ENCODE peak calls at places on chromosomes 2 and 18, in ten cellular contexts. L is upper lobe of left lung, U is right lobe of liver, F is prostate gland, W is stomach, T is ovary, Q is HCT116, I is body of pancreas, X is tibial nerve, A is heart left ventricle. S is an unnamed sample.

GRCh38 chr2:33158482-33159003 is 211.8 kb downstream of the LTBP1 start:
- DNase-seq in A (no peak), T (no peak), I (no peak), U (no peak), Q (no peak), L (no peak), X (no peak), F (no peak), W (no peak), S (no peak)

GRCh38 chr2:53715568-53715967 is 52.0 kb upstream of the CHAC2 start:
- DNase-seq in W (no peak), A (no peak), X (no peak), F (no peak), U (no peak), L (no peak), T (no peak), Q (peak; percentile 12), I (no peak), S (no peak)

GRCh38 chr2:37713258-37713700 is 41.8 kb upstream of the CDC42EP3 start:
- DNase-seq in I (no peak), A (no peak), T (no peak), U (no peak), W (no peak), Q (no peak), L (no peak), X (no peak), F (no peak), S (no peak)

GRCh38 chr2:233013027-233013461 is at the start of gene NGEF:
- DNase-seq in I (peak; percentile 90), Q (no peak), X (no peak), L (no peak), A (no peak), T (no peak), U (peak; percentile 96), W (peak; percentile 93), F (no peak), S (no peak)

GRCh38 chr2:29482341-29482740 is 367.1 kb downstream of the CLIP4 start:
- DNase-seq in T (no peak), I (no peak), U (no peak), X (no peak), F (no peak), L (no peak), W (no peak), A (no peak), Q (no peak), S (no peak)

GRCh38 chr2:200077210-200077650 is 121.8 kb downstream of the MAIP1 start:
- DNase-seq in X (no peak), L (no peak), I (peak; percentile 41), U (no peak), W (no peak), F (no peak), Q (no peak), A (no peak), T (no peak), S (no peak)

GRCh38 chr2:15352363-15352762 is 208.8 kb downstream of the NBAS start:
- DNase-seq in W (no peak), F (no peak), I (no peak), A (no peak), X (no peak), L (peak; percentile 1), Q (no peak), T (no peak), U (no peak), S (no peak)

GRCh38 chr18:52499018-52499417 is 159.0 kb downstream of the DCC start:
- DNase-seq in X (no peak), U (no peak), I (peak; percentile 5), F (no peak), L (no peak), Q (no peak), A (no peak), T (no peak), W (no peak), S (no peak)

GRCh38 chr2:61471905-61472805 is 1.3 kb upstream of the USP34 start:
- DNase-seq in Q (no peak), I (peak; percentile 37), U (peak; percentile 51), X (no peak), L (no peak), T (no peak), W (no peak), F (peak; percentile 46), A (no peak), S (peak; percentile 44)

GRCh38 chr2:27369471-27370025 is 590 bp downstream of the EIF2B4 start:
- DNase-seq in I (peak; percentile 63), A (peak; percentile 75), L (no peak), U (no peak), Q (no peak), X (no peak), T (no peak), F (no peak), W (peak; percentile 59), S (no peak)

GRCh38 chr18:48328473-48329205 is 80.5 kb downstream of the ZBTB7C start:
- DNase-seq in F (no peak), X (no peak), L (no peak), I (no peak), A (no peak), Q (peak; percentile 8), W (no peak), U (no peak), T (no peak), S (no peak)

GRCh38 chr2:183207110-183207509 is 82.9 kb downstream of the NUP35 start:
- DNase-seq in T (no peak), F (no peak), Q (peak; percentile 1), W (no peak), A (no peak), X (no peak), I (no peak), U (no peak), L (no peak), S (no peak)

GRCh38 chr2:199659207-199659606 is 191.8 kb downstream of the FTCDNL1 start:
- DNase-seq in X (no peak), U (peak; percentile 69), Q (no peak), W (no peak), L (peak; percentile 88), F (no peak), A (peak; percentile 45), T (peak; percentile 27), I (no peak), S (peak; percentile 59)

GRCh38 chr2:55993685-55994084 is 70.1 kb upstream of the EFEMP1 start:
- DNase-seq in F (no peak), X (no peak), U (no peak), W (no peak), T (no peak), Q (no peak), L (no peak), I (no peak), A (no peak), S (no peak)
- H3K27ac ChIP-seq in F (no peak overlapping the region), X (no peak overlapping the region), U (no peak overlapping the region), W (no peak overlapping the region), T (no peak overlapping the region), Q (no peak overlapping the region), L (no peak overlapping the region), I (no peak overlapping the region), A (no peak overlapping the region), S (no peak overlapping the region)

DNA sequence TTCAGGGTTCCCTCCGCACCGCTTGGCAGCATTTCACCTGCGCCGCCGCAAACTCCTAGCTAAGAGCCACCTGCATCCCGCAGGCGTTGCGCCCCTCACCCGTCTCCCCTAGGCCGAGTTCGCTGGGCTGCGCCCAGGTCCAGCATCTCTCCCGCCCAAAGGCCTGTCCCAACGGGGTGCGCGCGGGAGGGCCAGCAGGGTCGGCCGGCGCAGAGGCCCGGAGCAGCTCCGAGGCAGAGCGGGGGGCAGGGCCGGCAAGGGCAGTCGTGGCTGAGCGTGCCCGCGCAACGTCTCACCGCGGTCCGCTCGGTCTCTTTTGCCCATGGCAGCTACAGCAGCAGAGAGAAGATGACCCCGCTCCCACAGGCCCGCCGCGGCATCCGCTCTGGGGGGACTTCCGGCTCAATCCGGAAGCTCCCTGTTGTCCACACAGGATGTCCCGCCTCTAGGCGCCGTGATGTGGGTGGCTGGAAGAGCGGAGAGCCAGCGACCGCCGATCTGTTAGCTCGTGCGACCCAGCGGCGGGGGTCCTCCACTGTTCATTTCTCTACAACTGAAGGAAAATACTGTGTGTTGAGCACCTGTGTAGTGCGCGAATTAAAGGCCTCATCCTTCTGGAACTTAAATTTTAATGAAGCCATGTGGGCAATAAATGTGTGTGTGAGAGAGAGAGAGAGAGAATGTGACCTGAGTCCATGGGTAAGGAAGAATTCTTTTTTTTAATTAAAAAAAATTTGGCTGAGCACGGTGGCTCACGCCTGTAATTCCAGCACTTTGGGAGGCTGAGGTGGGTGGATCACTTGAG is at the start of gene ERCC3:
- DNase-seq in I (peak; percentile 79), A (peak; percentile 91), Q (peak; percentile 49), U (peak; percentile 80), X (peak; percentile 80), W (peak; percentile 82), L (peak; percentile 92), T (peak; percentile 83), F (peak; percentile 63), S (peak; percentile 91)
- TF ChIP-seq POLR2A in I (peak; percentile 65), A (peak; percentile 62), Q (peak; percentile 94), U (peak; percentile 56), X (no peak), W (no peak), L (no peak), T (no peak), F (no peak), S (no peak)

GRCh38 chr2:47459021-47459420 is 56.1 kb downstream of the MSH2 start:
- DNase-seq in L (no peak), W (no peak), F (no peak), Q (no peak), A (no peak), U (no peak), X (no peak), I (no peak), T (no peak), S (no peak)

GRCh38 chr2:47455411-47455810 is 52.5 kb downstream of the MSH2 start:
- DNase-seq in X (no peak), T (no peak), U (no peak), A (no peak), W (no peak), L (no peak), Q (no peak), F (no peak), I (no peak), S (no peak)

GRCh38 chr2:47460766-47461165 is 57.8 kb downstream of the MSH2 start:
- DNase-seq in L (no peak), A (no peak), Q (no peak), I (no peak), W (no peak), F (no peak), T (no peak), X (no peak), U (no peak), S (no peak)

GRCh38 chr2:47457268-47457667 is 54.3 kb downstream of the MSH2 start:
- DNase-seq in Q (no peak), X (no peak), I (no peak), A (no peak), L (no peak), T (no peak), F (no peak), W (no peak), U (no peak), S (no peak)

GRCh38 chr2:47456851-47457250 is 53.9 kb downstream of the MSH2 start:
- DNase-seq in X (no peak), T (no peak), Q (no peak), F (no peak), A (no peak), W (no peak), I (no peak), L (no peak), U (no peak), S (no peak)
- H3K27me3 ChIP-seq in X (no peaks in the 10 kb centered on the region), T (no peaks in the 10 kb centered on the region), Q (no peaks in the 10 kb centered on the region), F (no peaks in the 10 kb centered on the region), A (no peaks in the 10 kb centered on the region), W (no peaks in the 10 kb centered on the region), I (no peaks in the 10 kb centered on the region), L (no peaks in the 10 kb centered on the region), U (no peaks in the 10 kb centered on the region), S (no peaks in the 10 kb centered on the region)

DNA sequence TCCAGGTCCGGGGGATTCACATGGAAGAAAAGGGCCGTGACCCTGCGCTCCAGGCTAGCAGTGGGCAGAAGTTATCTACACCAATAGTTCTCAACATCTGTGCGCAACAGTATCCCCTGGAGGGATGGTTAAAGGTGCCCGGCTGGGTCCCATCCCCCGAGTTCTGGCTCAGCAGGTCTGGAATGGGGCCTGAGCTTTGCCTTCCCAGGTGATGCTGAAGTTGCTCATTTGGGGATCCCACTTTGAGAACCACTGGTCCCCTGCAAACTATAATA is 31.1 kb downstream of the DNMT3A start:
- DNase-seq in X (no peak), F (no peak), Q (no peak), U (no peak), L (no peak), W (no peak), T (no peak), A (no peak), I (no peak), S (no peak)
- H3K27ac ChIP-seq in X (no peak overlapping the region), F (peak overlapping the region; percentile 42), Q (peak overlapping the region; percentile 54), U (no peak overlapping the region), L (no peak overlapping the region), W (peak overlapping the region; percentile 80), T (no peak overlapping the region), A (peak overlapping the region; percentile 73), I (peak overlapping the region; percentile 40), S (no peak overlapping the region)